ENCODE peak calls at places on chromosomes 5 and 9, in four cellular contexts. T, B, Q and M are unnamed samples.

GRCh38 chr9:75229605-75230332 is 141.5 kb downstream of the OSTF1 start:
- DNase-seq in B (no peak), Q (peak), T (no peak), M (no peak)

GRCh38 chr5:119458911-119459632 is 6.8 kb downstream of the HSD17B4 start:
- DNase-seq in T (no peak), Q (no peak), B (no peak), M (no peak)

GRCh38 chr5:91956738-91957137 is 573.6 kb upstream of the ARRDC3 start:
- DNase-seq in B (no peak), T (no peak), Q (no peak), M (no peak)

GRCh38 chr5:119367502-119368237 is 11.9 kb downstream of the TNFAIP8 start:
- DNase-seq in T (no peak), B (peak), Q (peak), M (no peak)

GRCh38 chr9:87844471-87844870 is 38.2 kb upstream of the SPATA31E1 start:
- DNase-seq in T (no peak), Q (no peak), B (no peak), M (no peak)

GRCh38 chr5:126198509-126198908 is 224.7 kb upstream of the GRAMD2B start:
- DNase-seq in T (no peak), B (no peak), Q (no peak), M (no peak)

GRCh38 chr9:129547869-129548570 is 72.9 kb downstream of the C9orf50 start:
- DNase-seq in T (no peak), B (no peak), Q (no peak), M (no peak)

GRCh38 chr5:154118832-154119442 is 71.6 kb upstream of the GALNT10 start:
- DNase-seq in Q (no peak), T (no peak), B (no peak), M (no peak)

GRCh38 chr9:129869585-129870501 is 34.6 kb downstream of the USP20 start:
- DNase-seq in Q (no peak), B (no peak), T (no peak), M (no peak)

GRCh38 chr5:142280066-142281011 is 44.5 kb downstream of the SPRY4 start:
- DNase-seq in T (peak), Q (peak), B (no peak), M (peak)

GRCh38 chr9:118928723-118929122 is 440.5 kb downstream of the BRINP1 start:
- DNase-seq in B (no peak), T (no peak), Q (no peak), M (no peak)

GRCh38 chr5:761206-761771 is 23.2 kb downstream of the ZDHHC11B start:
- DNase-seq in B (no peak), Q (no peak), T (no peak), M (peak)

GRCh38 chr5:105034335-105034734 is 1471.7 kb upstream of the NUDT12 start:
- DNase-seq in T (no peak), B (no peak), Q (no peak), M (no peak)

GRCh38 chr5:72194846-72195245 is 87.6 kb downstream of the MAP1B start:
- DNase-seq in B (peak), T (no peak), Q (no peak), M (no peak)

GRCh38 chr5:63053019-63053638 is 474.5 kb downstream of the LRRC70 start:
- DNase-seq in Q (no peak), B (no peak), T (no peak), M (no peak)
- TF ChIP-seq CHD2 in Q (no peak), B (no peak), T (no peak), M (no peak)

GRCh38 chr9:109708507-109708945 is 71.5 kb upstream of the PALM2AKAP2 start:
- DNase-seq in B (no peak), T (no peak), Q (no peak), M (no peak)

GRCh38 chr9:109709881-109710280 is 70.1 kb upstream of the PALM2AKAP2 start:
- DNase-seq in B (no peak), Q (no peak), T (no peak), M (no peak)

GRCh38 chr9:109707355-109707754 is 72.6 kb upstream of the PALM2AKAP2 start:
- DNase-seq in B (no peak), Q (no peak), T (no peak), M (no peak)

GRCh38 chr9:109704546-109704945 is 75.5 kb upstream of the PALM2AKAP2 start:
- DNase-seq in B (no peak), Q (no peak), T (no peak), M (no peak)

GRCh38 chr9:109705515-109705914 is 74.5 kb upstream of the PALM2AKAP2 start:
- DNase-seq in B (no peak), T (no peak), Q (peak), M (no peak)
- TF ChIP-seq MXI1 in B (no peak), T (no peak), Q (no peak), M (no peak)

DNA sequence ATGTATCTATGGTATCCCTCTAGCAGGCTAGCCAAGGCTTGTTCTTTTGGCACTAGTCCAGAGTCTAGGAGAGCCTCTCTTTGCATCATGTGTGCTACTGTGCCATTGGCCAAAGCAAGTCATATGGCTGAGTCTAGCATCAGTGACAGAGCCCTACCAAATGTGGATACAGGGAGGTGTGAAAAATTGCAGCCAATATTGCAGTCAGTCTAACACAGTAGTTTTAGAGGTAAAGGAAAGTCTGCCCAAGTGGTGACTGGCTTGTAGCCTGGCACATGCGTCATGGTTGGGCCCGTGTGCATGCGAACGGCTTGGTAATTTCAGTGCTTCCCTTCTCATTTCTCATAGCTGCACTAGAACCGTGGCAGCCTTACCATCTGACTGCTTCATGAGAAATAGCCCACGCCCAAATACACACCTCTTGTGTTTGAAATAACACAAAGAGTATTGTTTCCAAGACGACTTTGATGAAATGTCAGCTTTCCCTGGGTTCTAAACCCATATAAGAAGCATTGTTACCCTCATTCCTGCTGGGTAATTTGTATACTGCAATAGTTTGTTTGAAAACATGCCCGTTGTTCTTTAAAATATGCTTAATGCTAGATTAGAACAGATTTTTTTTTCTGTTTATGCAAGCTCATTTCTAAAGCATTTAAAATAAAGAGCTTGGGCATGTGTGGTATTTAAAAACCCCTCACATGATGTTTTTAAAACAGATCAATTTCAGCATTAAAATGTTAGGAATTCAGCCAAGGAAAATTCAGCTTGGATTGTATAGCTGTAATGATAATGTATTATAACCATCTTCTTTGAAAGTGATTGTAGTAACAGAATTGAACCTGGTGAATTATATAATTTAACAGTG is 113.2 kb downstream of the TLE4 start:
- DNase-seq in Q (no peak), B (no peak), T (no peak), M (no peak)
- TF ChIP-seq CHD2 in Q (no peak), B (no peak), T (no peak), M (no peak)

GRCh38 chr9:37471942-37472679 is 6.9 kb upstream of the ZBTB5 start:
- DNase-seq in T (no peak), Q (peak), B (no peak), M (no peak)

GRCh38 chr9:37468620-37469019 is 3.4 kb upstream of the ZBTB5 start:
- DNase-seq in B (no peak), Q (no peak), T (no peak), M (no peak)

GRCh38 chr9:37476930-37477329 is 8.8 kb upstream of the POLR1E start:
- DNase-seq in Q (no peak), B (no peak), T (no peak), M (no peak)

GRCh38 chr9:37474438-37474837 is 9.2 kb upstream of the ZBTB5 start:
- DNase-seq in T (no peak), B (no peak), Q (no peak), M (no peak)
- TF ChIP-seq MXI1 in T (no peak), B (no peak), Q (no peak), M (no peak)

DNA sequence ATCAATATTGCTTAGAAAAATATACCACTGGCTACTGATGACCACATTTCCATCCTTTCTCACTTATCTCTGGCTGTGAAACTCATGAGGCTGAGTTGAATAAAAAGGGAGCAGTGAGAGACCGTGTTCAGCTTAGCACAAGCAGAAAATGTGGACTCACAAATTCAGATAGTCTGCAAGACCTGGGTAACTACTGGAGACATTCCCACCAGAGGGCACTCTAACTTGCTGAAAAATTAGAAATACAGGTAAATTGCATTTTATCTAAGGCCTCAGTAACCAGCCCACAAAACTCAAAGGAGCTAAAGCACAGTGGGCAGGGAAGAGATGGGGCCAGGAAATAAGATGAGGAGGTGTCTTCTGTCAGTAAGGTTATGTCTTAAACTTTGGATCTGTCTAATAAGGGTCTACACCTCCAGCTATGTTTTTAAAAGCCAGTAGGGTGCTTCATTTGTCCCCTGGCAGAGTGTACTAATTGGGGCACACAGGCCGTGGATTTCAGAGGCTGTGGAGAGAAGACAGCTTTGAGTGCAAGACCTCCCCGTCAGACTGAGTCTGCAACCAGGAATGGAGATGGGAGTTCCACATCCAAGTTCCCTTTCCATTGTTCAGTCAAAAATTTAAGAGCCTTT is 8.7 kb upstream of the NDUFB6 start:
- DNase-seq in T (no peak), B (no peak), Q (peak), M (peak)
- TF ChIP-seq CHD2 in T (no peak), B (no peak), Q (no peak), M (no peak)

DNA sequence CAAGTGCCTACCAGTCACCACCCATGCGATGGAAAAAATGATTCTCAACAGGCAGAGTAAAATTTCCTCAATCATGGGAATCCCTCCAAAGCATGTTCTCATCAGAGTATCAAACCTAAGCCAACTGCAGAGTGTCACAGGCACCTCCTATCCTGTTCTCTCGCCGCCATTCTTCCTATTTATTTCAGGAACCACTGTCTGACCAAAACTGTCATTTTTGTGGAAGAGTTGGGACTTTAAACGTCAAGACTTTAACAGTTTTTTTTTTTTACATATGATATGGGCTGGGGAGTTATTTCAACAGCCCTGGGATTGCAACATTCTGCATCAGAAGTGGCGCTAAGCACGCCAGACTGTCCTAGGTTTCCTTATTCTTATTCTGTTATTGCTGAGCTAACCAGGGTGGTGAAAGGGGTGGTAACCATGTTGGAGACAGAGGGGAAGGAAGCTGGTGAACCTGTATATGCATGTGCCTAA is 29.5 kb downstream of the PFDN1 start:
- DNase-seq in B (no peak), T (no peak), Q (no peak), M (no peak)
- TF ChIP-seq MXI1 in B (no peak), T (no peak), Q (no peak), M (no peak)

DNA sequence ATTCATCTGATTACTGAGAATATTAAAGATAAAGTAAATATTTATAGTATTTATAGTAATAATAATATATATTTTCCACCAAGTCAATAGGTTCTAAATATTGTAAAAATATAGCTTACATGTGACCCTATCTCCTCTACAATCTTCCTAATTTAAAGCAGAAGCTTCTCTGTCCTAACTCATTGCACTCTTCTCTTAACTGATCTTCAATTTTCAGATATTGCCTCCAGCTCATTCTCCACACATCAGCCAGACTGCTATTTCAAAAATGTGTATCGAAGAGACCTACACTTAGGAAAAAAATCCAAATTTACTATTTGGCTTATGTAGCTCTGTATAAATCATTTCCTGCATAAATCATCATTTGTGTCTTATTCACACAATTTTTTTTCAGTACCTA is 47.8 kb downstream of the CDH18 start:
- DNase-seq in T (no peak), B (no peak), Q (no peak), M (no peak)
- TF ChIP-seq CHD2 in T (no peak), B (no peak), Q (no peak), M (no peak)

GRCh38 chr5:19986036-19986619 is 1.9 kb downstream of the CDH18 start:
- DNase-seq in Q (no peak), B (no peak), T (no peak), M (no peak)

GRCh38 chr5:19987594-19988345 is at the start of gene CDH18:
- DNase-seq in B (no peak), Q (no peak), T (no peak), M (peak)

GRCh38 chr5:19988447-19988846 is 447 bp upstream of the CDH18 start:
- DNase-seq in B (no peak), T (no peak), Q (no peak), M (peak)

DNA sequence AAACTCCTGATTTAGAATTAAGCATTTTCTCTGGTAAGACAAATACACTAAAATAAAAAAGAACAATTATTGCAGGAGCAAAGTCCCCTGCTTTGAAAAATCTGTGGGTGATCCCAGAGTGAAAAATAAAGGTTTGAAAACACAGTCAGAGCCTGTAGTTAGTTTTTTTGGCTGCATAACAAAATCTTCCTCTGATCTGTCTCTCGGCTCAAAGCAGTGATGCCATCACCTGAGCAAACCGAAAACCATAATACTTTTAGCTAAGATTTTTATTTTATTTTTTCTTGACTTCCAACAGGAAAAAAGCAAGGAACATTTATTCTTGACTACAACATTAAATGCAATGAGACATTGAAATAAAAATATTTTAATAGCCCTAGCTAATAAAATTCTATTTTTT is 1.2 kb downstream of the CDH18 start:
- DNase-seq in B (no peak), T (no peak), Q (no peak), M (no peak)
- TF ChIP-seq MXI1 in B (no peak), T (no peak), Q (no peak), M (no peak)